ENCODE peak calls at places on chromosome 1, in eight cellular contexts. S is A549; K is CD8-positive, alpha-beta memory T cell; X is Panc1; M is hepatocyte; N is sigmoid colon; Q is effector memory CD4-positive, alpha-beta T cell; A is CD8-positive, alpha-beta T cell. Z is an unnamed sample.

GRCh38 chr1:59173721-59174120 is 123.2 kb upstream of the FGGY start:
- DNase-seq in S (no peak), A (no peak), X (no peak), Q (no peak), K (no peak), N (no peak), M (no peak), Z (no peak)

GRCh38 chr1:145977486-145978476 is 13.3 kb downstream of the POLR3GL start:
- DNase-seq in N (peak), X (no peak), Q (peak), K (peak), S (peak), M (peak), A (peak), Z (peak)

GRCh38 chr1:23116921-23117699 is 51.5 kb downstream of the LUZP1 start:
- DNase-seq in Q (no peak), S (no peak), N (no peak), X (no peak), A (no peak), K (no peak), M (no peak), Z (no peak)

GRCh38 chr1:145995964-145996432 is 381 bp downstream of the TXNIP start:
- DNase-seq in K (no peak), A (no peak), M (no peak), S (no peak), X (no peak), Q (no peak), N (peak), Z (peak)

GRCh38 chr1:61056674-61057439 is 25.5 kb upstream of the NFIA start:
- DNase-seq in N (peak), X (no peak), A (no peak), S (no peak), K (peak), M (peak), Q (no peak), Z (peak)

GRCh38 chr1:176111835-176112234 is 95.3 kb downstream of the COP1 start:
- DNase-seq in A (no peak), X (no peak), Q (no peak), M (no peak), N (no peak), S (no peak), K (no peak), Z (no peak)

GRCh38 chr1:155322953-155323728 is 2.4 kb downstream of the RUSC1 start:
- DNase-seq in Q (peak), N (peak), S (peak), X (peak), K (peak), M (peak), A (peak), Z (peak)

GRCh38 chr1:101953623-101954022 is 43.1 kb downstream of the OLFM3 start:
- DNase-seq in M (no peak), S (no peak), Q (no peak), A (no peak), N (no peak), K (no peak), X (no peak), Z (no peak)

GRCh38 chr1:93701619-93702018 is 20.0 kb upstream of the BCAR3 start:
- DNase-seq in M (peak), X (peak), K (no peak), A (no peak), Q (no peak), S (peak), N (peak), Z (no peak)

DNA sequence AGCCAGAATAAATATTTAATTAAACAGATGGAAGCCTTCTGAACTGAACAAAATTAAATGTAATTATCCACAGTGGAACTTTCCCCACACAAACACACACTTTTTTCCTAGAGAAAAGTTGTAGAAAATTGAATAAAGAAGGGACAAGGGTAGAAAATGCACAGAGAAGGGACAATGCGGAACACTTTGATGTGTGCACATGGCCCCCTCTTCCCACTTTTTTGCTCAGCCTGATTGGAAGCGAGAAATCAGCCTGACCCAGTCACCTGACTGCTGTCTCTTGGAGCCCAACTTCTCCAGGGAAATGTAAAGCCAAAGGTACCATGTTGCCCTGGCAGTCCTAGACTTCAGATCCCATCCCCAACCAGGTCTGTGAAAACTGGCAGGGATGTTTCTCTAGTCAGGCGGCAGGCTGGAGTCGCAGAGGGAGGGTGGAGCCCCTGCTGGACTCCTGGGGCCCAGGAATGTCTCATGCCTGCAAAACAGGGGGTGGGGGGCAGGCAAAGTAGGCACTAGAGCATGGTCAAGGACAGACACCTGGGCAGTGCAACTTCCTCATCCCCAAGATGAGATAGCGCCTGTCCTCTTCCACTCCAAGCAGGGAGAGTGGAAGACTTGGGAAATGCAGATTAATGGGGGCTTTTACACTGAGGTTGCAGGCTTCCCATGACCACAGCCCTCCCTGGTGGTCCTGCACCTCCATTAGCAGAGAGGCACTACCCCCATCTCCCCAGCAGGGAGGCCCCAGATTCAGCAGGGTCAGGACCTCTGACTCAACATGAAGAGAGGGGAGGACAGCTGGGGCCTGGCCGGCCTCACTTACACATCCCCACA is 2.8 kb downstream of the CERS2 start:
- DNase-seq in M (peak), K (no peak), S (no peak), A (no peak), Q (no peak), X (no peak), N (no peak), Z (no peak)
- H3K27ac ChIP-seq in M (peak), K (peak), S (peak), A (no peak), Q (peak), X (peak), N (peak), Z (peak)

GRCh38 chr1:217115404-217116380 is 392.5 kb upstream of the ESRRG start:
- DNase-seq in K (no peak), Q (no peak), M (no peak), N (no peak), A (no peak), S (no peak), X (no peak), Z (no peak)
- H3K27ac ChIP-seq in K (no peak), Q (no peak), M (no peak), N (no peak), A (no peak), S (no peak), X (no peak), Z (no peak)

GRCh38 chr1:167714098-167714850 is 7.5 kb upstream of the MPZL1 start:
- DNase-seq in K (peak), Q (peak), S (peak), M (peak), N (peak), A (peak), X (no peak), Z (peak)

GRCh38 chr1:167713330-167714081 is 8.3 kb upstream of the MPZL1 start:
- DNase-seq in A (no peak), X (no peak), N (peak), Q (no peak), S (no peak), M (peak), K (peak), Z (peak)

GRCh38 chr1:167717351-167717750 is 4.4 kb upstream of the MPZL1 start:
- DNase-seq in Q (no peak), X (no peak), A (no peak), M (no peak), S (no peak), K (no peak), N (no peak), Z (no peak)

GRCh38 chr1:167715653-167716302 is 6.0 kb upstream of the MPZL1 start:
- DNase-seq in K (no peak), N (no peak), S (no peak), A (no peak), X (no peak), Q (no peak), M (no peak), Z (no peak)

GRCh38 chr1:167714851-167715652 is 6.7 kb upstream of the MPZL1 start:
- DNase-seq in N (peak), K (peak), Q (peak), S (peak), X (peak), A (peak), M (peak), Z (peak)
- H3K27ac ChIP-seq in N (peak), K (peak), Q (peak), S (peak), X (peak), A (peak), M (peak), Z (peak)

GRCh38 chr1:79012500-79012899 is 6.0 kb upstream of the ADGRL4 start:
- DNase-seq in Q (no peak), N (no peak), A (no peak), M (no peak), S (no peak), X (no peak), K (no peak), Z (no peak)
- H3K27ac ChIP-seq in Q (no peak), N (no peak), A (no peak), M (no peak), S (no peak), X (no peak), K (no peak), Z (no peak)

DNA sequence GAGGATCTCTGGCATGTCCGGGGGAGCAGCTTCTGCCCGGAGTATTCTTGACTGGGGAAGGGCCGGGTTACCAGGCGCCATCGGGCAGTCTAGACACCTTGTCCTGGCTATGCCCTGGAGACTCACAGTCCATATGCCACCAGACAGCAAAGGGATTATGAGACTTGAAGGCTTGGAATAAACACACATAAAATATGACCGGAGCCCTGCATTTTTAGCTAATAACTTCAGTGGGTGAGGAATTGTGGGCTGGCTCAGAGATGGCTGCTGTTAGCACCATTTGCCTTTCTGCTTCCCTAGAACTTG is 15.5 kb downstream of the NTPCR start:
- DNase-seq in S (no peak), N (no peak), A (no peak), M (no peak), K (no peak), Q (no peak), X (no peak), Z (no peak)
- H3K27ac ChIP-seq in S (no peak), N (no peak), A (no peak), M (no peak), K (no peak), Q (no peak), X (no peak), Z (no peak)